ENCODE peak calls at places on chromosomes 11 and 22, in nine cellular contexts. F, H, J, Z, Y, X, B, Q and E are unnamed samples.

GRCh38 chr11:120667934-120668333 is 156.4 kb downstream of the GRIK4 start:
- DNase-seq in B (no peak), Z (no peak), X (no peak), Y (no peak), Q (no peak), F (no peak), J (no peak), H (no peak), E (no peak)

GRCh38 chr11:47409440-47410403 is 1.3 kb downstream of the SLC39A13 start:
- DNase-seq in B (no peak), J (no peak), X (no peak), H (no peak), Z (no peak), Y (no peak), Q (no peak), F (no peak), E (no peak)

GRCh38 chr11:132037961-132038360 is 667.5 kb downstream of the NTM start:
- DNase-seq in J (no peak), Y (no peak), Q (no peak), X (no peak), F (no peak), B (no peak), H (no peak), Z (no peak), E (no peak)

GRCh38 chr11:110565690-110566336 is 136.1 kb downstream of the FDX1 start:
- DNase-seq in Q (no peak), J (no peak), H (no peak), F (no peak), B (no peak), X (no peak), Z (no peak), Y (no peak), E (no peak)

GRCh38 chr11:34405079-34405858 is 33.5 kb upstream of the CAT start:
- DNase-seq in F (no peak), B (no peak), Y (no peak), J (no peak), X (no peak), Z (no peak), Q (no peak), H (no peak), E (no peak)

GRCh38 chr11:58060939-58061672 is 30.4 kb downstream of the OR6Q1 start:
- DNase-seq in J (no peak), F (no peak), Y (no peak), X (no peak), Q (no peak), Z (no peak), H (no peak), B (no peak), E (no peak)

GRCh38 chr11:15590131-15590530 is 475.4 kb downstream of the INSC start:
- DNase-seq in Z (no peak), F (no peak), Y (no peak), X (no peak), H (no peak), B (no peak), Q (no peak), J (no peak), E (no peak)

GRCh38 chr11:126624491-126624890 is 269.0 kb downstream of the ST3GAL4 start:
- DNase-seq in Y (no peak), F (no peak), X (no peak), Q (no peak), J (no peak), H (no peak), Z (no peak), B (no peak), E (no peak)

GRCh38 chr11:130478881-130479280 is 30.4 kb downstream of the ADAMTS15 start:
- DNase-seq in H (no peak), J (no peak), X (no peak), Z (no peak), F (peak; percentile 7), B (no peak), Q (no peak), Y (no peak), E (no peak)

GRCh38 chr22:29816128-29816527 is 21.9 kb downstream of the ASCC2 start:
- DNase-seq in Z (no peak), F (no peak), Q (peak; percentile 8), H (peak; percentile 31), J (no peak), Y (no peak), X (no peak), B (peak; percentile 45), E (no peak)

GRCh38 chr11:130609121-130610035 is 160.9 kb downstream of the ADAMTS15 start:
- DNase-seq in J (peak; percentile 83), F (peak; percentile 96), Z (no peak), Y (no peak), X (no peak), B (peak; percentile 89), Q (peak; percentile 88), H (peak; percentile 99), E (peak; percentile 70)

GRCh38 chr11:121318848-121319834 is 26.6 kb downstream of the SC5D start:
- DNase-seq in Y (peak; percentile 55), B (no peak), Q (no peak), X (no peak), Z (peak; percentile 32), H (no peak), J (no peak), F (peak; percentile 32), E (no peak)

GRCh38 chr11:45470151-45471001 is 184.2 kb upstream of the SYT13 start:
- DNase-seq in J (no peak), H (no peak), Q (no peak), B (peak; percentile 37), Y (no peak), F (peak; percentile 9), X (no peak), Z (no peak), E (no peak)

GRCh38 chr11:21625982-21626381 is 566.9 kb upstream of the ANO5 start:
- DNase-seq in Q (no peak), H (peak; percentile 28), Y (no peak), F (peak; percentile 13), X (no peak), B (no peak), Z (no peak), J (peak; percentile 10), E (peak; percentile 66)

GRCh38 chr22:42701694-42702093 is 19.0 kb downstream of the A4GALT start:
- DNase-seq in X (no peak), J (no peak), Y (no peak), F (no peak), H (no peak), Q (no peak), Z (no peak), B (no peak), E (no peak)

GRCh38 chr11:96257036-96257435 is 86.0 kb downstream of the MAML2 start:
- DNase-seq in B (no peak), Y (no peak), Z (no peak), J (no peak), X (no peak), Q (no peak), F (no peak), H (no peak), E (no peak)
- H3K4me1 ChIP-seq in B (peaks cover 10% of the 10 kb centered on the region), Y (peaks cover 29% of the 10 kb centered on the region), Z (peaks cover 7% of the 10 kb centered on the region), J (peaks cover 28% of the 10 kb centered on the region), X (peaks cover 90% of the 10 kb centered on the region), Q (peaks cover 61% of the 10 kb centered on the region), F (no peaks in the 10 kb centered on the region), H (no peaks in the 10 kb centered on the region), E (peaks cover 8% of the 10 kb centered on the region)

GRCh38 chr11:134734446-134734845 is 322.4 kb upstream of the B3GAT1 start:
- DNase-seq in Z (no peak), X (no peak), B (no peak), Y (no peak), Q (no peak), J (no peak), F (no peak), H (no peak), E (peak; percentile 41)

GRCh38 chr11:134730596-134731538 is 318.8 kb upstream of the B3GAT1 start:
- DNase-seq in J (no peak), X (no peak), B (no peak), Q (no peak), Y (peak; percentile 37), Z (no peak), F (no peak), H (no peak), E (no peak)

GRCh38 chr11:134734894-134735293 is 322.9 kb upstream of the B3GAT1 start:
- DNase-seq in H (no peak), F (no peak), Q (no peak), X (no peak), Z (no peak), B (no peak), J (no peak), Y (no peak), E (no peak)

GRCh38 chr11:134730096-134730495 is 318.1 kb upstream of the B3GAT1 start:
- DNase-seq in H (no peak), X (no peak), Z (no peak), B (no peak), Y (no peak), J (no peak), Q (no peak), F (no peak), E (no peak)

DNA sequence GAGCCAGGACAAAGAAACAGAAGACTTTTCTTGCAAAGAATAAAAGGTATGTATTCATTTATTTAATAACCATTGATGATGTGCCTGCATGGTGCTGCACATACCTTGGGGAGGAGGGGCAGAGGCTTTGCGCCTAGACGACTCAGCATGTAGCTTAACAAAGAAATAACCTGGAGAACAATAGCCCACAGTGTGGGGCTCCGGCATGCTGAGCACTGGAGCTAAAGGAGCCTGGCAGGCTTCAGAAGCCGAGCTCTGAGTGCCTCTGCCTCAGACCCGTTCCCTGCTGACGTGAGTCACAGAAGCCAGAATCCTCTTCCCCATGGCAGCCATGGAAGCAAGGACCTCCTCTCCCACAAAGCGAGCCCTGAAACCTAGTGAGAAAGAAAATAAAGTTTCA is 319.5 kb upstream of the B3GAT1 start:
- DNase-seq in Z (no peak), Y (peak; percentile 35), J (no peak), F (no peak), B (no peak), Q (no peak), H (no peak), X (no peak), E (no peak)
- H3K27ac ChIP-seq in Z (no peak overlapping the region), Y (no peak overlapping the region), J (no peak overlapping the region), F (no peak overlapping the region), B (no peak overlapping the region), Q (no peak overlapping the region), H (no peak overlapping the region), X (no peak overlapping the region), E (no peak overlapping the region)

GRCh38 chr11:119307219-119307618 is 9.7 kb downstream of the MCAM start:
- DNase-seq in H (no peak), F (no peak), Z (no peak), Y (no peak), Q (no peak), J (no peak), B (no peak), X (no peak), E (peak; percentile 71)
- TF ChIP-seq CTCF in H (peak; percentile 14), F (no peak), Z (peak; percentile 27), Y (peak; percentile 8), Q (no peak), J (no peak), B (peak; percentile 15), X (no peak), E (peak; percentile 44)

DNA sequence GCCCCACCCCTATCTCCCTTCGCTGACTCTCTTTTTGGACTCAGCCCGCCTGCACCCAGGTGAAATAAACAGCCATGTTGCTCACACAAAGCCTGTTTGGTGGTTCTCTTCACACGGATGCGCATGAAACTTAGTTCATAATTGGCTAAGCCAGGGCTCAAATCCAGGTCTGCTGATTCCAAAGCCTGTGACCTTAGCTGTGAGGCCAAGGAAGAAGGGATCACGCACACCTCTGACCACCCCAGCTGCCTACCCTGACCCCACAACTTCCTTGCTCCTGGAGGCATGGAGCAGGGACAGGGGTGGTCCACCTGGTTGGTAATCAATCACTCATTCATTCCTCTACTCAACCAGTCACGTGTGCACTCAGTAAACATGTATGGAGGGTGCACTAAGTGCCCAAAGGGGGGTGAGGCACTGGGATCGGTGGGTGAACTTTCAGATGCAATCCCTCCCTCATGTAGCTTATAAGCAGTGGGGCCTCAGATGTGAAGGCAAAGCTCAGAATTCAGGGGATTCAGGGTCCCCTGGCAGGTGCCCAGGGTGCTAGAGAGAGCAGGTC is 10.3 kb downstream of the FXYD2 start:
- DNase-seq in H (no peak), Q (no peak), Y (no peak), B (no peak), X (no peak), Z (no peak), F (no peak), J (no peak), E (no peak)
- H3K4me1 ChIP-seq in H (no peaks in the 10 kb centered on the region), Q (no peaks in the 10 kb centered on the region), Y (peaks cover 19% of the 10 kb centered on the region), B (peaks cover 6% of the 10 kb centered on the region), X (peaks cover 48% of the 10 kb centered on the region), Z (peaks cover 15% of the 10 kb centered on the region), F (no peaks in the 10 kb centered on the region), J (no peaks in the 10 kb centered on the region), E (no peaks in the 10 kb centered on the region)